ENCODE peak calls at places on chromosomes 13 and 19, in five cellular contexts. One of them, this sample, is unnamed. For H3K4me1, the result is how much of the 10 kb centered on the place peaks cover.

GRCh38 chr13:55571237-55571867 is 1569.4 kb upstream of the PRR20A start:
- DNase-seq in ovary: no peak
- DNase-seq in A549: no peak
- DNase-seq in tibial artery: no peak
- DNase-seq in body of pancreas: no peak
- DNase-seq in this sample: no peak

GRCh38 chr13:111202745-111203144 is 87.6 kb downstream of the ARHGEF7 start:
- DNase-seq in body of pancreas: no peak
- DNase-seq in A549: peak
- DNase-seq in tibial artery: no peak
- DNase-seq in ovary: no peak
- DNase-seq in this sample: no peak

GRCh38 chr13:95391325-95391724 is 90.1 kb upstream of the ABCC4 start:
- DNase-seq in A549: no peak
- DNase-seq in ovary: no peak
- DNase-seq in tibial artery: no peak
- DNase-seq in body of pancreas: no peak
- DNase-seq in this sample: no peak

GRCh38 chr19:33622505-33622808 is 704 bp downstream of the CHST8 start:
- DNase-seq in body of pancreas: no peak
- DNase-seq in A549: no peak
- DNase-seq in ovary: no peak
- DNase-seq in tibial artery: no peak
- DNase-seq in this sample: no peak

GRCh38 chr19:17686592-17687042 is 1.5 kb downstream of the UNC13A start:
- DNase-seq in body of pancreas: no peak
- DNase-seq in tibial artery: no peak
- DNase-seq in ovary: no peak
- DNase-seq in A549: peak
- DNase-seq in this sample: peak

GRCh38 chr13:49421391-49421790 is 22.5 kb downstream of the CAB39L start:
- DNase-seq in ovary: no peak
- DNase-seq in tibial artery: no peak
- DNase-seq in A549: peak
- DNase-seq in body of pancreas: peak
- DNase-seq in this sample: no peak

GRCh38 chr13:76516013-76516412 is 370.2 kb downstream of the KCTD12 start:
- DNase-seq in tibial artery: no peak
- DNase-seq in ovary: no peak
- DNase-seq in A549: no peak
- DNase-seq in body of pancreas: no peak
- DNase-seq in this sample: no peak

GRCh38 chr19:51098366-51099069 is 9.7 kb downstream of the CTU1 start:
- DNase-seq in tibial artery: no peak
- DNase-seq in ovary: peak
- DNase-seq in A549: no peak
- DNase-seq in body of pancreas: no peak
- DNase-seq in this sample: peak

GRCh38 chr13:75437582-75438318 is 44.2 kb downstream of the TBC1D4 start:
- DNase-seq in A549: no peak
- DNase-seq in ovary: no peak
- DNase-seq in body of pancreas: no peak
- DNase-seq in tibial artery: no peak
- DNase-seq in this sample: no peak

GRCh38 chr13:29771247-29771646 is 79.2 kb downstream of the UBL3 start:
- DNase-seq in tibial artery: no peak
- DNase-seq in body of pancreas: no peak
- DNase-seq in ovary: no peak
- DNase-seq in A549: peak
- DNase-seq in this sample: no peak

GRCh38 chr13:97275265-97275664 is 53.1 kb downstream of the MBNL2 start:
- DNase-seq in tibial artery: no peak
- DNase-seq in body of pancreas: no peak
- DNase-seq in A549: peak
- DNase-seq in ovary: no peak
- DNase-seq in this sample: no peak

GRCh38 chr13:60759499-60759898 is 362.5 kb downstream of the TDRD3 start:
- DNase-seq in tibial artery: no peak
- DNase-seq in body of pancreas: peak
- DNase-seq in ovary: no peak
- DNase-seq in A549: peak
- DNase-seq in this sample: no peak

GRCh38 chr19:32814046-32814445 is 55.5 kb downstream of the SLC7A9 start:
- DNase-seq in tibial artery: no peak
- DNase-seq in A549: no peak
- DNase-seq in ovary: no peak
- DNase-seq in body of pancreas: no peak
- DNase-seq in this sample: no peak

GRCh38 chr19:2186071-2186846 is 22.5 kb downstream of the DOT1L start:
- DNase-seq in ovary: peak
- DNase-seq in A549: no peak
- DNase-seq in tibial artery: peak
- DNase-seq in body of pancreas: peak
- DNase-seq in this sample: peak

GRCh38 chr13:40387775-40388174 is 278.7 kb downstream of the FOXO1 start:
- DNase-seq in A549: no peak
- DNase-seq in tibial artery: no peak
- DNase-seq in body of pancreas: no peak
- DNase-seq in ovary: no peak
- DNase-seq in this sample: no peak

GRCh38 chr19:46546194-46546896 is 50.7 kb upstream of the PNMA8B start:
- DNase-seq in A549: peak
- DNase-seq in body of pancreas: peak
- DNase-seq in tibial artery: no peak
- DNase-seq in ovary: no peak
- DNase-seq in this sample: no peak

GRCh38 chr13:108342369-108343289 is 73.1 kb downstream of the TNFSF13B start:
- DNase-seq in ovary: no peak
- DNase-seq in tibial artery: no peak
- DNase-seq in body of pancreas: no peak
- DNase-seq in A549: peak
- DNase-seq in this sample: no peak

GRCh38 chr19:50551034-50551712 is 17.1 kb downstream of the LRRC4B start:
- DNase-seq in body of pancreas: no peak
- DNase-seq in A549: no peak
- DNase-seq in tibial artery: no peak
- DNase-seq in ovary: no peak
- DNase-seq in this sample: no peak

GRCh38 chr19:1181606-1182005 is 7.5 kb upstream of the SBNO2 start:
- DNase-seq in body of pancreas: peak
- DNase-seq in A549: no peak
- DNase-seq in ovary: no peak
- DNase-seq in tibial artery: no peak
- DNase-seq in this sample: no peak

GRCh38 chr13:101398191-101398590 is 18.1 kb downstream of the NALCN start:
- DNase-seq in A549: no peak
- DNase-seq in tibial artery: no peak
- DNase-seq in ovary: no peak
- DNase-seq in body of pancreas: no peak
- DNase-seq in this sample: no peak

GRCh38 chr13:47809411-47809810 is 191.7 kb downstream of the SUCLA2 start:
- DNase-seq in ovary: no peak
- DNase-seq in A549: no peak
- DNase-seq in tibial artery: no peak
- DNase-seq in body of pancreas: no peak
- DNase-seq in this sample: no peak

GRCh38 chr13:111846396-111847174 is 220.4 kb upstream of the SOX1 start:
- DNase-seq in A549: no peak
- DNase-seq in ovary: no peak
- DNase-seq in tibial artery: no peak
- DNase-seq in body of pancreas: no peak
- DNase-seq in this sample: no peak

GRCh38 chr19:36245210-36246005 is 30.5 kb downstream of the ZNF146 start:
- DNase-seq in ovary: peak
- DNase-seq in A549: no peak
- DNase-seq in body of pancreas: no peak
- DNase-seq in tibial artery: no peak
- DNase-seq in this sample: no peak

GRCh38 chr19:2475018-2475701 is 767 bp upstream of the GADD45B start:
- DNase-seq in tibial artery: peak
- DNase-seq in ovary: peak
- DNase-seq in body of pancreas: peak
- DNase-seq in A549: peak
- DNase-seq in this sample: peak

GRCh38 chr19:44740351-44740824 is 8.1 kb upstream of the BCL3 start:
- DNase-seq in ovary: no peak
- DNase-seq in tibial artery: no peak
- DNase-seq in body of pancreas: no peak
- DNase-seq in A549: peak
- DNase-seq in this sample: no peak

GRCh38 chr13:27926644-27927434 is 7.0 kb downstream of the PDX1 start:
- DNase-seq in tibial artery: no peak
- DNase-seq in ovary: no peak
- DNase-seq in A549: no peak
- DNase-seq in body of pancreas: peak
- DNase-seq in this sample: no peak

GRCh38 chr13:75132800-75133695 is 348.9 kb downstream of the TBC1D4 start:
- DNase-seq in tibial artery: no peak
- DNase-seq in body of pancreas: no peak
- DNase-seq in A549: no peak
- DNase-seq in ovary: no peak
- DNase-seq in this sample: no peak

GRCh38 chr19:15110418-15110815 is 3.2 kb downstream of the SYDE1 start:
- DNase-seq in body of pancreas: no peak
- DNase-seq in ovary: no peak
- DNase-seq in tibial artery: no peak
- DNase-seq in A549: no peak
- DNase-seq in this sample: no peak
- H3K27ac ChIP-seq in body of pancreas: no peak
- H3K27ac ChIP-seq in ovary: no peak
- H3K27ac ChIP-seq in tibial artery: no peak
- H3K27ac ChIP-seq in A549: no peak
- H3K27ac ChIP-seq in this sample: no peak

DNA sequence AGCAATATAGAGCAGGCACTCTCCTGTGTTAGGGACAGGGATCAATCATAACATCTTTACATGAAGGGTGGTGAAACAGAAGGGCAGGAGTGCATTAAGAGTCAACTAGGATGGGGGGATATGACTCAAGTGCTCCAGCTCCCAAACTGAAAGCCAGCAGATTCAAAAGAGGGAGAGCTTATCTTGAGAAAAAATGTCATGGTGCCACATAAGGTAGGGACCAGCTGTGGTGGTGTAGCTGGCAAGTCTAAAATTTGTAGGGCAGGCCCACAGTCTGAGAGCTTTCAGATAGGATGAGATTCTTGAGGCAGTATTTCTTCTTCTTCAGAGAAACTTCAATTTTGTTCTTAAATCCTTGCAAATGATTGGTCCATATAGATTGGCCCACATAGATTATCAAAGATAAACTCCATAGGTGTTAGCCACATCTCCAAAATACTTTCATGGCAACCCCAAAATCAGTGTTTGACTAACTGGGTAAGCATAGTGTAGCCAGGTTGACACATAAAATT is 19.1 kb downstream of the DNAJC15 start:
- DNase-seq in tibial artery: no peak
- DNase-seq in body of pancreas: no peak
- DNase-seq in A549: no peak
- DNase-seq in ovary: no peak
- DNase-seq in this sample: no peak
- H3K4me1 ChIP-seq in tibial artery: under half
- H3K4me1 ChIP-seq in body of pancreas: under half
- H3K4me1 ChIP-seq in A549: under half
- H3K4me1 ChIP-seq in ovary: under half
- H3K4me1 ChIP-seq in this sample: half or more

GRCh38 chr19:19627442-19627715 is 641 bp downstream of the LPAR2 start:
- DNase-seq in ovary: no peak
- DNase-seq in body of pancreas: no peak
- DNase-seq in A549: no peak
- DNase-seq in tibial artery: no peak
- DNase-seq in this sample: no peak

GRCh38 chr19:19630062-19630414 is 2.0 kb upstream of the LPAR2 start:
- DNase-seq in A549: no peak
- DNase-seq in body of pancreas: no peak
- DNase-seq in ovary: no peak
- DNase-seq in tibial artery: no peak
- DNase-seq in this sample: no peak

GRCh38 chr19:19626516-19627441 is 1.2 kb downstream of the LPAR2 start:
- DNase-seq in body of pancreas: no peak
- DNase-seq in tibial artery: no peak
- DNase-seq in A549: no peak
- DNase-seq in ovary: no peak
- DNase-seq in this sample: no peak

GRCh38 chr19:19628499-19629134 is 597 bp upstream of the LPAR2 start:
- DNase-seq in body of pancreas: peak
- DNase-seq in ovary: peak
- DNase-seq in A549: peak
- DNase-seq in tibial artery: no peak
- DNase-seq in this sample: no peak

DNA sequence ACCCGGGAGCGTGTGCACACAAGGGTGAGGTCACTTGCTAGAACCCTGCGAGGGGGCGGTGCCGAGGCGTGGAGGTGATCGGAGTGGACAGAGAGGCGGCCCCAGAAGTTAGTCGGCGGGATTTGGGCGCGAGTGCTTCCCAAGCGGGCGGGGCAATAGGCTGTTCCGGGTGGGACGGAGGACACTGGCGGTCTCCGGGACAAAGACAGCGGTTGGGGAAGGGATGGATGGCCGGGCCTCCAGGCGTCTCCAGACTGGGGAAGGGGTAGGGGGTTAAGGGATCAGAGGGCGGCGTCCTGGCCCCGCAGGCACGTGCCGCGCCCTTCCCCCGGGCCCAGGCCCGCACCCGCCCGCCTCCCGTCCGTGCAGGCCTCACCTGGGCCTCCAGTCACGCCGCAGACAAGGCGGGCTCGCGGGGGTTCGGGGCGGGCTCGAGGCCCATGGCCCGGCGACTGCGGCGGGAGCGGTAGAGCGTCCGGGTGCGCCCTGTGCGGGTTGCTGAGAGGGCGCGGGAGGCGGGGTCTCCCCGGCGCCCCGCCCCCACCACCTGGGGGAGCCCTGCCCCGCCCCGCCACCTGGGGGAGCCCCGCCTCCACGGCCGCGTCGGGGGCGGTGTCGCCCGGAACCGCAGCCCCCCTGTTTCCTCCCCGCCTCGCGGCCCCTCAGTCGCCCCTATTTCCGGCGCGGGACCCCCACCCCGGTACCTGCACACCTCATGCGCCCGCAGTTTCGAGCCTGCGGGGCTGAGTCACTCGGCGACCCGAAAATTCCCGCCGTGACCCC is at the start of gene LPAR2:
- DNase-seq in body of pancreas: peak
- DNase-seq in ovary: peak
- DNase-seq in tibial artery: no peak
- DNase-seq in A549: no peak
- DNase-seq in this sample: no peak
- TF ChIP-seq CTCF in body of pancreas: no peak
- TF ChIP-seq CTCF in ovary: no peak
- TF ChIP-seq CTCF in tibial artery: no peak
- TF ChIP-seq CTCF in A549: no peak
- TF ChIP-seq CTCF in this sample: no peak

GRCh38 chr19:12947702-12948596 is 2.3 kb downstream of the RAD23A start:
- DNase-seq in A549: no peak
- DNase-seq in body of pancreas: no peak
- DNase-seq in tibial artery: no peak
- DNase-seq in ovary: peak
- DNase-seq in this sample: no peak
- H3K27ac ChIP-seq in A549: no peak
- H3K27ac ChIP-seq in body of pancreas: no peak
- H3K27ac ChIP-seq in tibial artery: no peak
- H3K27ac ChIP-seq in ovary: no peak
- H3K27ac ChIP-seq in this sample: peak